ENCODE peak calls at places on chromosomes 12 and 14, in six cellular contexts. One of them, this sample, is unnamed.

GRCh38 chr14:26385302-26385701 is 212.5 kb downstream of the NOVA1 start:
- DNase-seq in T-helper 1 cell: no peak
- DNase-seq in aorta: no peak
- DNase-seq in NCI-H2081: no peak
- DNase-seq in lung: no peak
- DNase-seq in ovary: no peak
- DNase-seq in this sample: no peak

GRCh38 chr14:83300454-83301064 is 1766.9 kb upstream of the SEL1L start:
- DNase-seq in T-helper 1 cell: no peak
- DNase-seq in aorta: no peak
- DNase-seq in NCI-H2081: peak; percentile 40
- DNase-seq in lung: no peak
- DNase-seq in ovary: no peak
- DNase-seq in this sample: no peak

GRCh38 chr12:12718853-12719252 is 1.7 kb downstream of the CDKN1B start:
- DNase-seq in T-helper 1 cell: no peak
- DNase-seq in aorta: no peak
- DNase-seq in NCI-H2081: no peak
- DNase-seq in lung: no peak
- DNase-seq in ovary: no peak
- DNase-seq in this sample: no peak

GRCh38 chr12:14157129-14157747 is 175.8 kb upstream of the GRIN2B start:
- DNase-seq in T-helper 1 cell: no peak
- DNase-seq in aorta: no peak
- DNase-seq in NCI-H2081: no peak
- DNase-seq in lung: no peak
- DNase-seq in ovary: no peak
- DNase-seq in this sample: no peak

GRCh38 chr12:123293178-123293760 is 21.6 kb upstream of the CDK2AP1 start:
- DNase-seq in T-helper 1 cell: no peak
- DNase-seq in aorta: no peak
- DNase-seq in NCI-H2081: no peak
- DNase-seq in lung: no peak
- DNase-seq in ovary: no peak
- DNase-seq in this sample: no peak

GRCh38 chr14:24096545-24097181 is 2.6 kb downstream of the PCK2 start:
- DNase-seq in T-helper 1 cell: no peak
- DNase-seq in aorta: peak; percentile 39
- DNase-seq in NCI-H2081: no peak
- DNase-seq in lung: no peak
- DNase-seq in ovary: no peak
- DNase-seq in this sample: no peak

GRCh38 chr14:98622208-98623051 is 649.6 kb downstream of the BCL11B start:
- DNase-seq in T-helper 1 cell: no peak
- DNase-seq in aorta: no peak
- DNase-seq in NCI-H2081: no peak
- DNase-seq in lung: peak; percentile 9
- DNase-seq in ovary: no peak
- DNase-seq in this sample: no peak

GRCh38 chr12:110872100-110872499 is 25.3 kb downstream of the CCDC63 start:
- DNase-seq in T-helper 1 cell: no peak
- DNase-seq in aorta: no peak
- DNase-seq in NCI-H2081: no peak
- DNase-seq in lung: no peak
- DNase-seq in ovary: no peak
- DNase-seq in this sample: no peak

GRCh38 chr12:16606117-16606200 is at the start of gene LMO3:
- DNase-seq in T-helper 1 cell: no peak
- DNase-seq in aorta: no peak
- DNase-seq in NCI-H2081: no peak
- DNase-seq in lung: no peak
- DNase-seq in ovary: no peak
- DNase-seq in this sample: no peak

This sample was measured in testis.